ENCODE peak calls at places on chromosomes 5 and 9, in seven cellular contexts. One of them, this sample, is unnamed.

GRCh38 chr9:121463026-121463827 is 36.4 kb downstream of the GGTA1 start:
- DNase-seq in GM13977: peak
- DNase-seq in pancreas: peak
- DNase-seq in activated B cell treated with CpG ODN at 0.5 μM for 24 hours: no peak
- DNase-seq in CD4-positive, alpha-beta T cell: no peak
- DNase-seq in thyroid gland: peak
- DNase-seq in choroid plexus epithelial cell: peak
- DNase-seq in this sample: no peak

GRCh38 chr9:81540142-81540701 is 149.1 kb downstream of the TLE1 start:
- DNase-seq in GM13977: no peak
- DNase-seq in pancreas: no peak
- DNase-seq in activated B cell treated with CpG ODN at 0.5 μM for 24 hours: no peak
- DNase-seq in CD4-positive, alpha-beta T cell: no peak
- DNase-seq in thyroid gland: no peak
- DNase-seq in choroid plexus epithelial cell: no peak
- DNase-seq in this sample: no peak

GRCh38 chr5:71714911-71715310 is 4.2 kb upstream of the CARTPT start:
- DNase-seq in GM13977: no peak
- DNase-seq in pancreas: no peak
- DNase-seq in activated B cell treated with CpG ODN at 0.5 μM for 24 hours: no peak
- DNase-seq in CD4-positive, alpha-beta T cell: no peak
- DNase-seq in thyroid gland: no peak
- DNase-seq in choroid plexus epithelial cell: no peak
- DNase-seq in this sample: no peak

GRCh38 chr9:87016681-87017080 is 69.4 kb upstream of the GAS1 start:
- DNase-seq in GM13977: no peak
- DNase-seq in pancreas: no peak
- DNase-seq in activated B cell treated with CpG ODN at 0.5 μM for 24 hours: no peak
- DNase-seq in CD4-positive, alpha-beta T cell: no peak
- DNase-seq in thyroid gland: no peak
- DNase-seq in choroid plexus epithelial cell: no peak
- DNase-seq in this sample: no peak

GRCh38 chr5:111655169-111655924 is 101.6 kb downstream of the NREP start:
- DNase-seq in GM13977: no peak
- DNase-seq in pancreas: no peak
- DNase-seq in activated B cell treated with CpG ODN at 0.5 μM for 24 hours: no peak
- DNase-seq in CD4-positive, alpha-beta T cell: no peak
- DNase-seq in thyroid gland: no peak
- DNase-seq in choroid plexus epithelial cell: peak
- DNase-seq in this sample: no peak

GRCh38 chr9:72280913-72281500 is 84.0 kb downstream of the ZFAND5 start:
- DNase-seq in GM13977: peak
- DNase-seq in pancreas: peak
- DNase-seq in activated B cell treated with CpG ODN at 0.5 μM for 24 hours: peak
- DNase-seq in CD4-positive, alpha-beta T cell: peak
- DNase-seq in thyroid gland: peak
- DNase-seq in choroid plexus epithelial cell: peak
- DNase-seq in this sample: peak

GRCh38 chr9:110156902-110157301 is 51.1 kb downstream of the C9orf152 start:
- DNase-seq in GM13977: peak
- DNase-seq in pancreas: no peak
- DNase-seq in activated B cell treated with CpG ODN at 0.5 μM for 24 hours: no peak
- DNase-seq in CD4-positive, alpha-beta T cell: peak
- DNase-seq in thyroid gland: no peak
- DNase-seq in choroid plexus epithelial cell: peak
- DNase-seq in this sample: no peak

GRCh38 chr9:99490736-99491135 is 268.7 kb downstream of the SEC61B start:
- DNase-seq in GM13977: no peak
- DNase-seq in pancreas: no peak
- DNase-seq in activated B cell treated with CpG ODN at 0.5 μM for 24 hours: no peak
- DNase-seq in CD4-positive, alpha-beta T cell: no peak
- DNase-seq in thyroid gland: no peak
- DNase-seq in choroid plexus epithelial cell: peak
- DNase-seq in this sample: no peak

GRCh38 chr5:33745101-33745770 is 146.6 kb downstream of the ADAMTS12 start:
- DNase-seq in GM13977: no peak
- DNase-seq in pancreas: no peak
- DNase-seq in activated B cell treated with CpG ODN at 0.5 μM for 24 hours: no peak
- DNase-seq in CD4-positive, alpha-beta T cell: no peak
- DNase-seq in thyroid gland: no peak
- DNase-seq in choroid plexus epithelial cell: no peak
- DNase-seq in this sample: no peak

GRCh38 chr9:35645736-35646582 is 4.8 kb downstream of the SIT1 start:
- DNase-seq in GM13977: peak
- DNase-seq in pancreas: peak
- DNase-seq in activated B cell treated with CpG ODN at 0.5 μM for 24 hours: no peak
- DNase-seq in CD4-positive, alpha-beta T cell: no peak
- DNase-seq in thyroid gland: peak
- DNase-seq in choroid plexus epithelial cell: peak
- DNase-seq in this sample: no peak

GRCh38 chr9:82829818-82830217 is 233.1 kb downstream of the RASEF start:
- DNase-seq in GM13977: no peak
- DNase-seq in pancreas: no peak
- DNase-seq in activated B cell treated with CpG ODN at 0.5 μM for 24 hours: no peak
- DNase-seq in CD4-positive, alpha-beta T cell: no peak
- DNase-seq in thyroid gland: no peak
- DNase-seq in choroid plexus epithelial cell: no peak
- DNase-seq in this sample: no peak

GRCh38 chr9:130501645-130502044 is 56.9 kb downstream of the ASS1 start:
- DNase-seq in GM13977: no peak
- DNase-seq in pancreas: no peak
- DNase-seq in activated B cell treated with CpG ODN at 0.5 μM for 24 hours: no peak
- DNase-seq in CD4-positive, alpha-beta T cell: no peak
- DNase-seq in thyroid gland: no peak
- DNase-seq in choroid plexus epithelial cell: no peak
- DNase-seq in this sample: no peak

GRCh38 chr9:80231847-80232246 is 660.1 kb downstream of the TLE4 start:
- DNase-seq in GM13977: no peak
- DNase-seq in pancreas: no peak
- DNase-seq in activated B cell treated with CpG ODN at 0.5 μM for 24 hours: peak
- DNase-seq in CD4-positive, alpha-beta T cell: no peak
- DNase-seq in thyroid gland: no peak
- DNase-seq in choroid plexus epithelial cell: no peak
- DNase-seq in this sample: no peak

GRCh38 chr9:126326228-126327015 is at the start of gene MVB12B:
- DNase-seq in GM13977: peak
- DNase-seq in pancreas: peak
- DNase-seq in activated B cell treated with CpG ODN at 0.5 μM for 24 hours: peak
- DNase-seq in CD4-positive, alpha-beta T cell: peak
- DNase-seq in thyroid gland: peak
- DNase-seq in choroid plexus epithelial cell: no peak
- DNase-seq in this sample: no peak

GRCh38 chr9:94693485-94694191 is 32.9 kb upstream of the AOPEP start:
- DNase-seq in GM13977: no peak
- DNase-seq in pancreas: no peak
- DNase-seq in activated B cell treated with CpG ODN at 0.5 μM for 24 hours: no peak
- DNase-seq in CD4-positive, alpha-beta T cell: no peak
- DNase-seq in thyroid gland: no peak
- DNase-seq in choroid plexus epithelial cell: no peak
- DNase-seq in this sample: no peak

GRCh38 chr5:149280124-149280523 is 8.5 kb downstream of the AFAP1L1 start:
- DNase-seq in GM13977: no peak
- DNase-seq in pancreas: no peak
- DNase-seq in activated B cell treated with CpG ODN at 0.5 μM for 24 hours: no peak
- DNase-seq in CD4-positive, alpha-beta T cell: no peak
- DNase-seq in thyroid gland: no peak
- DNase-seq in choroid plexus epithelial cell: no peak
- DNase-seq in this sample: no peak

GRCh38 chr5:172830275-172830799 is 3.7 kb upstream of the ERGIC1 start:
- DNase-seq in GM13977: no peak
- DNase-seq in pancreas: no peak
- DNase-seq in activated B cell treated with CpG ODN at 0.5 μM for 24 hours: no peak
- DNase-seq in CD4-positive, alpha-beta T cell: no peak
- DNase-seq in thyroid gland: no peak
- DNase-seq in choroid plexus epithelial cell: no peak
- DNase-seq in this sample: no peak

GRCh38 chr5:145775893-145776444 is 59.2 kb downstream of the PRELID2 start:
- DNase-seq in GM13977: no peak
- DNase-seq in pancreas: no peak
- DNase-seq in activated B cell treated with CpG ODN at 0.5 μM for 24 hours: no peak
- DNase-seq in CD4-positive, alpha-beta T cell: no peak
- DNase-seq in thyroid gland: no peak
- DNase-seq in choroid plexus epithelial cell: peak
- DNase-seq in this sample: no peak

GRCh38 chr9:85420750-85421149 is 321.0 kb downstream of the AGTPBP1 start:
- DNase-seq in GM13977: no peak
- DNase-seq in pancreas: no peak
- DNase-seq in activated B cell treated with CpG ODN at 0.5 μM for 24 hours: no peak
- DNase-seq in CD4-positive, alpha-beta T cell: no peak
- DNase-seq in thyroid gland: no peak
- DNase-seq in choroid plexus epithelial cell: peak
- DNase-seq in this sample: no peak

GRCh38 chr9:21465859-21466518 is 16.1 kb downstream of the IFNE start:
- DNase-seq in GM13977: peak
- DNase-seq in pancreas: no peak
- DNase-seq in activated B cell treated with CpG ODN at 0.5 μM for 24 hours: no peak
- DNase-seq in CD4-positive, alpha-beta T cell: no peak
- DNase-seq in thyroid gland: no peak
- DNase-seq in choroid plexus epithelial cell: peak
- DNase-seq in this sample: no peak

DNA sequence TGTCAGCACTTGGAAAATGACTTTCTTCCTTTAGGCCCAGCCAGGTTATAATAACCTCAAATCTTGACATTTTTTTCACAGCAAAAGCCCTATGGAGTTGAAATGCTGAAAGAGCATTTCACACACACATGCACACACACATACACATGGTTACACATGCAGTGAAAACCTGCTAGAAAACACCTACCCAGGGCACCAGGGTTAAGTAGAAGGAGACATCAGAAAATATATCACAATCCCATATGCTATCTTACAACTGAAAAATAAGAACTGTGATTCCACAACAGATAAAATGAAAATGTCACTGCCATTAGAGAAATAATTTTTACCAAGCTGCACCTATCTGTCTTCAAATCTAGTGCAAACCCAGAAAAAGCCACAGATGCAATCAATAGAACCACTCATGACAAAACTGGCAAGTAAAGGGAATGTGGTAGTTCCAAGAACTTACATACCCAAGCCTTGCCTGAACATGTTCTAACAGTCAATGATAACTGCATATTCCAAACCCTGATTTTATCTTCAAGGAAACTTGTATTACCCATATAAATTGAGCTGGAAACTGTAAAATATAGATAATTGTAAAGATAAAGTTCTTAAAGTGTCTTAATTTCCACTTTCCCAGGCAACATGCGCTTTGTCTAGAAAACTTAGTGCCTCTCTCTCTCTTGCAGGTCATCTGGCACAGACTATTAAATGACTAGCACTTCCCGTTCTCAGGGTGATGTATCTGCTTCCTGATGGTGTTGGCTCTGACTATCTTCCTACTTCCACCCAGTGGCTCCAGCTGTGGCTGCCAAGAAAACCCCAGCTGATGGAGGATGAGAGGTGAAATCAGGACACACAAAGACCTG is 250.2 kb upstream of the PTGER4 start:
- DNase-seq in GM13977: no peak
- DNase-seq in pancreas: no peak
- DNase-seq in activated B cell treated with CpG ODN at 0.5 μM for 24 hours: no peak
- DNase-seq in CD4-positive, alpha-beta T cell: no peak
- DNase-seq in thyroid gland: no peak
- DNase-seq in choroid plexus epithelial cell: peak
- DNase-seq in this sample: peak
- TF ChIP-seq CTCF in GM13977: no peak
- TF ChIP-seq CTCF in pancreas: no peak
- TF ChIP-seq CTCF in activated B cell treated with CpG ODN at 0.5 μM for 24 hours: no peak
- TF ChIP-seq CTCF in CD4-positive, alpha-beta T cell: no peak
- TF ChIP-seq CTCF in thyroid gland: no peak
- TF ChIP-seq CTCF in choroid plexus epithelial cell: no peak
- TF ChIP-seq CTCF in this sample: no peak

DNA sequence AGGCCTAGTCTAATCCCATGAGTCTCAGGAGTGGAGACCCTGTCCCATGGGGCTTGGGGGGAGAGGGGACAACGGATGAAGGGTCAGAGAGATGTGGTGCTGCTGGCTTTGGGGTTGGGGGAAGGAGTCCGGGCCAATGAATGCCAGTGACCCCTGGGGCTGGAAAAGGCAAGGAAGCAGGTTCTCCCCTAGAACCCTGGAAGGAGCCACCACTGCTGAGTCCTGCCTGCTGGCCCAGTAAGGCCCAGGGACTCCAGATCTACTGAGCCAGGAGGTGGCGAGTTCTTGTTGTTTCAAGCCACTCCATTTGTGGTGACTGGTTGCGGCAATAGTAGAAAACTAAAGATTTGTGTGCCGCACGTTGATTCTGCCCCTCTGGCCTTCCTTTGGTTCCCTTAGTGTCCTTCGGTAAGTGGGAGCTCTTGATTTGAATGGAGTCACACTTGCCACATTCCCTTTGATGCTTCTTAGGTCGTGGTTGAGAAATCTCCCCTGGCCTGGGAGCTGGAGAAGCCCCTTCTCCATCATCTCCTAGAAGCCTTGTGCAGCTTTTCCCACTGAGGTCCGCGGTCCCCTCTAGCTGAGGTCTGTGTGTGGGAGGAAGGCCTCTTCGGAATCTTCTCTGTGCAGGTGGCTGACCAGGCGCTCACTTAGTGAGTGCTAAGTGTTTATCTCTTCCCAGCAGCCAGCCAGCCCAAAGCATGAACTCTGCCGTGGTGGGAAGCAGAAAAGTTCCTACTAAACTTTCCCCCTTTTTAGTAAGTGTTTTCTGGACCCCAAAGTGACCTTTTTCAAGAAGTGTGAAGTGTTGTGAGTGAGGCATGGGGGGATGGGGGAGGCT is 9.0 kb downstream of the FCN1 start:
- DNase-seq in GM13977: no peak
- DNase-seq in pancreas: no peak
- DNase-seq in activated B cell treated with CpG ODN at 0.5 μM for 24 hours: no peak
- DNase-seq in CD4-positive, alpha-beta T cell: no peak
- DNase-seq in thyroid gland: no peak
- DNase-seq in choroid plexus epithelial cell: no peak
- DNase-seq in this sample: no peak
- TF ChIP-seq CTCF in GM13977: no peak
- TF ChIP-seq CTCF in pancreas: no peak
- TF ChIP-seq CTCF in activated B cell treated with CpG ODN at 0.5 μM for 24 hours: no peak
- TF ChIP-seq CTCF in CD4-positive, alpha-beta T cell: no peak
- TF ChIP-seq CTCF in thyroid gland: no peak
- TF ChIP-seq CTCF in choroid plexus epithelial cell: no peak
- TF ChIP-seq CTCF in this sample: no peak

DNA sequence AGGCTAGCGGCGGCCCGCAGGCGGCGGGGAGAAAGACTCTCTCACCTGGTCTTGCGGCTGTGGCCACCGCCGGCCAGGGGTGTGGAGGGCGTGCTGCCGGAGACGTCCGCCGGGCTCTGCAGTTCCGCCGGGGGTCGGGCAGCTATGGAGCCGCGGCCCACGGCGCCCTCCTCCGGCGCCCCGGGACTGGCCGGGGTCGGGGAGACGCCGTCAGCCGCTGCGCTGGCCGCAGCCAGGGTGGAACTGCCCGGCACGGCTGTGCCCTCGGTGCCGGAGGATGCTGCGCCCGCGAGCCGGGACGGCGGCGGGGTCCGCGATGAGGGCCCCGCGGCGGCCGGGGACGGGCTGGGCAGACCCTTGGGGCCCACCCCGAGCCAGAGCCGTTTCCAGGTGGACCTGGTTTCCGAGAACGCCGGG is 253 bp downstream of the SLC12A2 start:
- DNase-seq in GM13977: peak
- DNase-seq in pancreas: no peak
- DNase-seq in activated B cell treated with CpG ODN at 0.5 μM for 24 hours: no peak
- DNase-seq in CD4-positive, alpha-beta T cell: no peak
- DNase-seq in thyroid gland: peak
- DNase-seq in choroid plexus epithelial cell: peak
- DNase-seq in this sample: no peak
- TF ChIP-seq CTCF in GM13977: peak
- TF ChIP-seq CTCF in pancreas: no peak
- TF ChIP-seq CTCF in activated B cell treated with CpG ODN at 0.5 μM for 24 hours: no peak
- TF ChIP-seq CTCF in CD4-positive, alpha-beta T cell: no peak
- TF ChIP-seq CTCF in thyroid gland: peak
- TF ChIP-seq CTCF in choroid plexus epithelial cell: peak
- TF ChIP-seq CTCF in this sample: no peak

GRCh38 chr5:136028782-136029742 is at the start of gene TGFBI:
- DNase-seq in GM13977: peak
- DNase-seq in pancreas: peak
- DNase-seq in activated B cell treated with CpG ODN at 0.5 μM for 24 hours: no peak
- DNase-seq in CD4-positive, alpha-beta T cell: peak
- DNase-seq in thyroid gland: peak
- DNase-seq in choroid plexus epithelial cell: peak
- DNase-seq in this sample: peak
- TF ChIP-seq CTCF in GM13977: no peak
- TF ChIP-seq CTCF in pancreas: no peak
- TF ChIP-seq CTCF in activated B cell treated with CpG ODN at 0.5 μM for 24 hours: no peak
- TF ChIP-seq CTCF in CD4-positive, alpha-beta T cell: no peak
- TF ChIP-seq CTCF in thyroid gland: no peak
- TF ChIP-seq CTCF in choroid plexus epithelial cell: no peak
- TF ChIP-seq CTCF in this sample: no peak